ENCODE peak calls at places on chromosomes 4 and X, in four cellular contexts. N is HepG2; M is AG09309; A is CD4-positive, alpha-beta T cell. U is an unnamed sample.
A peak's percentile ranks its signal among the peaks of the same experiment; 100 is the strongest.

GRCh38 chrX:147838465-147839131 is 73.1 kb upstream of the FMR1 start:
- DNase-seq in N (peak; percentile 6), A (no peak), M (no peak), U (no peak)

GRCh38 chrX:124518888-124519287 is 172.5 kb downstream of the SH2D1A start:
- DNase-seq in M (no peak), N (no peak), A (no peak), U (no peak)

GRCh38 chr4:83335691-83336090 is 1.0 kb upstream of the HPSE start:
- DNase-seq in M (no peak), N (no peak), A (no peak), U (no peak)

GRCh38 chrX:45196701-45197100 is 4.0 kb downstream of the DIPK2B start:
- DNase-seq in M (peak; percentile 29), N (no peak), A (no peak), U (no peak)

GRCh38 chr4:24599275-24599674 is 14.9 kb upstream of the DHX15 start:
- DNase-seq in M (no peak), A (no peak), N (no peak), U (no peak)

GRCh38 chr4:122661661-122662160 is 40.8 kb upstream of the IL21 start:
- DNase-seq in N (no peak), M (no peak), A (no peak), U (no peak)

GRCh38 chr4:61294001-61294400 is 93.9 kb downstream of the ADGRL3 start:
- DNase-seq in M (no peak), N (no peak), A (no peak), U (no peak)

GRCh38 chr4:15479089-15479912 is 9.6 kb downstream of the CC2D2A start:
- DNase-seq in M (peak; percentile 55), A (no peak), N (peak; percentile 77), U (peak; percentile 86)

GRCh38 chr4:182560358-182560757 is 317.2 kb downstream of the TENM3 start:
- DNase-seq in N (no peak), A (no peak), M (no peak), U (no peak)

GRCh38 chr4:153549401-153549800 is 83.2 kb downstream of the TMEM131L start:
- DNase-seq in A (no peak), M (no peak), N (no peak), U (no peak)

GRCh38 chrX:138006176-138006575 is 440.2 kb downstream of the ZIC3 start:
- DNase-seq in A (no peak), M (no peak), N (no peak), U (no peak)

GRCh38 chr4:88880501-88881226 is 176.3 kb downstream of the FAM13A start:
- DNase-seq in M (no peak), A (no peak), N (no peak), U (no peak)

GRCh38 chr4:120723105-120723504 is 199.4 kb downstream of the PRDM5 start:
- DNase-seq in N (no peak), M (no peak), A (no peak), U (no peak)

GRCh38 chr4:124431663-124432192 is 280.8 kb downstream of the ANKRD50 start:
- DNase-seq in A (no peak), N (no peak), M (no peak), U (no peak)

GRCh38 chrX:107825698-107826285 is at the start of gene MID2:
- DNase-seq in N (no peak), A (peak; percentile 46), M (no peak), U (no peak)

GRCh38 chr4:150130953-150131352 is 52.7 kb downstream of the DCLK2 start:
- DNase-seq in A (no peak), N (no peak), M (peak; percentile 72), U (no peak)

GRCh38 chr4:189835505-189835904 is 105.2 kb upstream of the FRG1 start:
- DNase-seq in A (no peak), N (no peak), M (no peak), U (no peak)